ENCODE peak calls at places on chromosomes 5 and 9, in five cellular contexts. One of them, this sample, is unnamed. For H3K9me3 and H3K4me1, the result is how much of the 10 kb centered on the place peaks cover.

GRCh38 chr5:98096155-98096554 is 677.3 kb upstream of the RGMB start:
- DNase-seq in transverse colon: no peak
- DNase-seq in aorta: no peak
- DNase-seq in heart left ventricle: no peak
- DNase-seq in CD4-positive, CD25-positive, alpha-beta regulatory T cell: no peak
- DNase-seq in this sample: no peak

GRCh38 chr5:612498-613424 is 621 bp downstream of the CEP72 start:
- DNase-seq in transverse colon: peak
- DNase-seq in aorta: no peak
- DNase-seq in heart left ventricle: no peak
- DNase-seq in CD4-positive, CD25-positive, alpha-beta regulatory T cell: no peak
- DNase-seq in this sample: no peak

GRCh38 chr9:124182741-124183140 is 75.0 kb upstream of the NEK6 start:
- DNase-seq in transverse colon: no peak
- DNase-seq in aorta: no peak
- DNase-seq in heart left ventricle: no peak
- DNase-seq in CD4-positive, CD25-positive, alpha-beta regulatory T cell: no peak
- DNase-seq in this sample: no peak

GRCh38 chr5:135535820-135536801 is at the start of gene NEUROG1:
- DNase-seq in transverse colon: no peak
- DNase-seq in aorta: no peak
- DNase-seq in heart left ventricle: no peak
- DNase-seq in CD4-positive, CD25-positive, alpha-beta regulatory T cell: no peak
- DNase-seq in this sample: no peak

GRCh38 chr5:56861893-56862485 is 46.6 kb downstream of the MAP3K1 start:
- DNase-seq in transverse colon: no peak
- DNase-seq in aorta: no peak
- DNase-seq in heart left ventricle: no peak
- DNase-seq in CD4-positive, CD25-positive, alpha-beta regulatory T cell: no peak
- DNase-seq in this sample: no peak

GRCh38 chr9:7760014-7760415 is 39.6 kb downstream of the DMAC1 start:
- DNase-seq in transverse colon: no peak
- DNase-seq in aorta: no peak
- DNase-seq in heart left ventricle: no peak
- DNase-seq in CD4-positive, CD25-positive, alpha-beta regulatory T cell: no peak
- DNase-seq in this sample: no peak

GRCh38 chr5:38846379-38846967 is 661 bp downstream of the OSMR start:
- DNase-seq in transverse colon: no peak
- DNase-seq in aorta: no peak
- DNase-seq in heart left ventricle: no peak
- DNase-seq in CD4-positive, CD25-positive, alpha-beta regulatory T cell: no peak
- DNase-seq in this sample: no peak

GRCh38 chr9:5608298-5609254 is 20.3 kb upstream of the RIC1 start:
- DNase-seq in transverse colon: no peak
- DNase-seq in aorta: no peak
- DNase-seq in heart left ventricle: no peak
- DNase-seq in CD4-positive, CD25-positive, alpha-beta regulatory T cell: no peak
- DNase-seq in this sample: no peak

GRCh38 chr5:175684931-175685330 is 27.1 kb downstream of the HRH2 start:
- DNase-seq in transverse colon: no peak
- DNase-seq in aorta: peak
- DNase-seq in heart left ventricle: no peak
- DNase-seq in CD4-positive, CD25-positive, alpha-beta regulatory T cell: no peak
- DNase-seq in this sample: peak

GRCh38 chr5:128252196-128252595 is 168.6 kb downstream of the SLC12A2 start:
- DNase-seq in transverse colon: no peak
- DNase-seq in aorta: no peak
- DNase-seq in heart left ventricle: no peak
- DNase-seq in CD4-positive, CD25-positive, alpha-beta regulatory T cell: no peak
- DNase-seq in this sample: no peak

GRCh38 chr5:159504106-159504856 is 174.0 kb upstream of the IL12B start:
- DNase-seq in transverse colon: no peak
- DNase-seq in aorta: no peak
- DNase-seq in heart left ventricle: no peak
- DNase-seq in CD4-positive, CD25-positive, alpha-beta regulatory T cell: no peak
- DNase-seq in this sample: no peak

GRCh38 chr5:102691434-102691833 is 63.7 kb upstream of the PAM start:
- DNase-seq in transverse colon: no peak
- DNase-seq in aorta: no peak
- DNase-seq in heart left ventricle: no peak
- DNase-seq in CD4-positive, CD25-positive, alpha-beta regulatory T cell: no peak
- DNase-seq in this sample: no peak

GRCh38 chr5:174295736-174296481 is 250.4 kb downstream of the NSG2 start:
- DNase-seq in transverse colon: no peak
- DNase-seq in aorta: no peak
- DNase-seq in heart left ventricle: no peak
- DNase-seq in CD4-positive, CD25-positive, alpha-beta regulatory T cell: no peak
- DNase-seq in this sample: no peak

GRCh38 chr9:15310448-15310847 is 3.4 kb upstream of the TTC39B start:
- DNase-seq in transverse colon: no peak
- DNase-seq in aorta: no peak
- DNase-seq in heart left ventricle: no peak
- DNase-seq in CD4-positive, CD25-positive, alpha-beta regulatory T cell: no peak
- DNase-seq in this sample: no peak

GRCh38 chr9:117448066-117448465 is 33.2 kb upstream of the ASTN2 start:
- DNase-seq in transverse colon: no peak
- DNase-seq in aorta: no peak
- DNase-seq in heart left ventricle: no peak
- DNase-seq in CD4-positive, CD25-positive, alpha-beta regulatory T cell: no peak
- DNase-seq in this sample: no peak

GRCh38 chr9:133290751-133291302 is 15.8 kb upstream of the ABO start:
- DNase-seq in transverse colon: no peak
- DNase-seq in aorta: no peak
- DNase-seq in heart left ventricle: no peak
- DNase-seq in CD4-positive, CD25-positive, alpha-beta regulatory T cell: no peak
- DNase-seq in this sample: no peak
- H3K9me3 ChIP-seq in transverse colon: under half
- H3K9me3 ChIP-seq in aorta: under half
- H3K9me3 ChIP-seq in heart left ventricle: under half
- H3K9me3 ChIP-seq in CD4-positive, CD25-positive, alpha-beta regulatory T cell: under half
- H3K9me3 ChIP-seq in this sample: under half

GRCh38 chr5:120507197-120507596 is 43.1 kb downstream of the PRR16 start:
- DNase-seq in transverse colon: no peak
- DNase-seq in aorta: no peak
- DNase-seq in heart left ventricle: no peak
- DNase-seq in CD4-positive, CD25-positive, alpha-beta regulatory T cell: no peak
- DNase-seq in this sample: no peak
- H3K4me3 ChIP-seq in transverse colon: no peak
- H3K4me3 ChIP-seq in aorta: no peak
- H3K4me3 ChIP-seq in heart left ventricle: no peak
- H3K4me3 ChIP-seq in CD4-positive, CD25-positive, alpha-beta regulatory T cell: no peak
- H3K4me3 ChIP-seq in this sample: no peak

DNA sequence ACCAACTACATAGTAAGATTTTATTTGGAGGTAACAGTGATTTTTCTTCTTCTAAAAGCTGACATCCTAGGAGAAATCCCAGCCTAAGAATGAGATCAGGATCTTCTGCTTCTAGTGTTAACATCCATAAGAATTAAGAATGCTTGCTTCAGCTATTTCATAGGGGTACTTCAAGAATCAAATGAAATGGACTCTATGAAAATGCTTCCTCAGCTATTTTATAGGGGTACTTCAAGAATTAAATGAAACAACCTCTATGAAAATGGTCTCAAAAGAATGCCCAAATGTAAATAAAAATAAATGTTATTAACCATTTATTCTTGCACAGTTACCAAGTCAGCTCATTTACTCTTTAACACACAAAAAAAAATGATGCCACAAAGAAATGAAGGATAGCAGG is 31.5 kb downstream of the ZNF608 start:
- DNase-seq in transverse colon: no peak
- DNase-seq in aorta: no peak
- DNase-seq in heart left ventricle: no peak
- DNase-seq in CD4-positive, CD25-positive, alpha-beta regulatory T cell: no peak
- DNase-seq in this sample: no peak
- H3K4me1 ChIP-seq in transverse colon: under half
- H3K4me1 ChIP-seq in aorta: under half
- H3K4me1 ChIP-seq in heart left ventricle: under half
- H3K4me1 ChIP-seq in CD4-positive, CD25-positive, alpha-beta regulatory T cell: under half
- H3K4me1 ChIP-seq in this sample: under half

DNA sequence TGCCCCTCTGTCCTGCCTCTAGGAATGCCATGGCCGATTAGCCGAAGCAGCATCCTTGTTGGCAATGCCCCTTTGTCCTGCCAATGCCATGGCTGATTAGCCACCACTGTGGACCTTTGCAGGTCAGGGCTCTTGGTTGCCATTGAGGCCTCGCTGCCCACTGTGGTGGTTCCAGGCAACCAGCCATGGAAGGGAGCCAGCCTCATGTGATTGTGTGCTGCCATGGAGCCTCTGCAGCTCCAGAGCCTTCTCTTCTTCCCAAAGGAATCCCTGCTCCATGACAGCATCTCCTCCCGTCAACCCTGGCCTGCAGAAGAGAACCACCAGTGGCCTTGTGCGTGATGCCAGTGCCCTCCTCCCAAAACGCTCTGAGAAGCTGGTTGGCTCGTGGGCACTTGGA is 187.0 kb downstream of the CACNA1B start:
- DNase-seq in transverse colon: no peak
- DNase-seq in aorta: no peak
- DNase-seq in heart left ventricle: no peak
- DNase-seq in CD4-positive, CD25-positive, alpha-beta regulatory T cell: no peak
- DNase-seq in this sample: peak
- H3K9me3 ChIP-seq in transverse colon: under half
- H3K9me3 ChIP-seq in aorta: under half
- H3K9me3 ChIP-seq in heart left ventricle: under half
- H3K9me3 ChIP-seq in CD4-positive, CD25-positive, alpha-beta regulatory T cell: under half
- H3K9me3 ChIP-seq in this sample: under half